ENCODE peak calls at places on chromosomes 2 and 18, in nine cellular contexts. One of them, this sample, is unnamed.

GRCh38 chr2:140873915-140874531 is 1256.8 kb downstream of the LRP1B start:
- DNase-seq in IMR-90: no peak
- DNase-seq in PC-9: no peak
- DNase-seq in HCT116: no peak
- DNase-seq in SK-N-SH: no peak
- DNase-seq in keratinocyte: no peak
- DNase-seq in neuronal stem cell: no peak
- DNase-seq in neural progenitor cell: no peak
- DNase-seq in fibroblast of lung: no peak
- DNase-seq in this sample: no peak

GRCh38 chr18:31268985-31269406 is 49.0 kb upstream of the DSG1 start:
- DNase-seq in neuronal stem cell: no peak
- DNase-seq in neural progenitor cell: no peak
- DNase-seq in IMR-90: no peak
- DNase-seq in fibroblast of lung: no peak
- DNase-seq in HCT116: no peak
- DNase-seq in SK-N-SH: no peak
- DNase-seq in keratinocyte: no peak
- DNase-seq in PC-9: no peak
- DNase-seq in this sample: peak; percentile 77

GRCh38 chr2:56248965-56249742 is 65.4 kb downstream of the CCDC85A start:
- DNase-seq in keratinocyte: no peak
- DNase-seq in neural progenitor cell: no peak
- DNase-seq in neuronal stem cell: no peak
- DNase-seq in SK-N-SH: no peak
- DNase-seq in IMR-90: no peak
- DNase-seq in fibroblast of lung: no peak
- DNase-seq in HCT116: no peak
- DNase-seq in PC-9: no peak
- DNase-seq in this sample: no peak

GRCh38 chr2:203586151-203586550 is 51.0 kb upstream of the RAPH1 start:
- DNase-seq in neuronal stem cell: no peak
- DNase-seq in IMR-90: no peak
- DNase-seq in HCT116: no peak
- DNase-seq in SK-N-SH: no peak
- DNase-seq in keratinocyte: no peak
- DNase-seq in PC-9: peak; percentile 39
- DNase-seq in neural progenitor cell: no peak
- DNase-seq in fibroblast of lung: no peak
- DNase-seq in this sample: peak; percentile 36

GRCh38 chr2:29450823-29451222 is 335.6 kb downstream of the CLIP4 start:
- DNase-seq in fibroblast of lung: no peak
- DNase-seq in IMR-90: no peak
- DNase-seq in SK-N-SH: no peak
- DNase-seq in HCT116: no peak
- DNase-seq in keratinocyte: no peak
- DNase-seq in neural progenitor cell: no peak
- DNase-seq in PC-9: no peak
- DNase-seq in neuronal stem cell: no peak
- DNase-seq in this sample: no peak

GRCh38 chr2:121036226-121036692 is 248.7 kb downstream of the TFCP2L1 start:
- DNase-seq in IMR-90: no peak
- DNase-seq in SK-N-SH: no peak
- DNase-seq in PC-9: no peak
- DNase-seq in HCT116: no peak
- DNase-seq in neural progenitor cell: no peak
- DNase-seq in neuronal stem cell: no peak
- DNase-seq in keratinocyte: no peak
- DNase-seq in fibroblast of lung: no peak
- DNase-seq in this sample: no peak

GRCh38 chr2:199749571-199749970 is 101.4 kb downstream of the FTCDNL1 start:
- DNase-seq in SK-N-SH: no peak
- DNase-seq in HCT116: no peak
- DNase-seq in neural progenitor cell: no peak
- DNase-seq in IMR-90: no peak
- DNase-seq in PC-9: no peak
- DNase-seq in keratinocyte: no peak
- DNase-seq in neuronal stem cell: no peak
- DNase-seq in fibroblast of lung: no peak
- DNase-seq in this sample: no peak

GRCh38 chr2:211468881-211469280 is 912.5 kb downstream of the CPS1 start:
- DNase-seq in neural progenitor cell: peak; percentile 56
- DNase-seq in SK-N-SH: no peak
- DNase-seq in fibroblast of lung: no peak
- DNase-seq in PC-9: no peak
- DNase-seq in IMR-90: no peak
- DNase-seq in keratinocyte: no peak
- DNase-seq in neuronal stem cell: peak; percentile 21
- DNase-seq in HCT116: no peak
- DNase-seq in this sample: no peak

GRCh38 chr2:66440011-66440542 is 5.2 kb downstream of the MEIS1 start:
- DNase-seq in IMR-90: no peak
- DNase-seq in fibroblast of lung: peak; percentile 70
- DNase-seq in PC-9: no peak
- DNase-seq in HCT116: no peak
- DNase-seq in keratinocyte: no peak
- DNase-seq in neural progenitor cell: peak; percentile 39
- DNase-seq in neuronal stem cell: no peak
- DNase-seq in SK-N-SH: no peak
- DNase-seq in this sample: no peak
- H3K4me1 ChIP-seq in IMR-90: peaks cover 2% of the 10 kb centered on the region
- H3K4me1 ChIP-seq in fibroblast of lung: no peaks in the 10 kb centered on the region
- H3K4me1 ChIP-seq in PC-9: peaks cover 13% of the 10 kb centered on the region
- H3K4me1 ChIP-seq in HCT116: no peaks in the 10 kb centered on the region
- H3K4me1 ChIP-seq in keratinocyte: peaks cover 10% of the 10 kb centered on the region
- H3K4me1 ChIP-seq in neural progenitor cell: peaks cover 72% of the 10 kb centered on the region
- H3K4me1 ChIP-seq in neuronal stem cell: peaks cover 25% of the 10 kb centered on the region
- H3K4me1 ChIP-seq in SK-N-SH: peaks cover 7% of the 10 kb centered on the region
- H3K4me1 ChIP-seq in this sample: peaks cover 42% of the 10 kb centered on the region

GRCh38 chr2:204860249-204860648 is 315.0 kb downstream of the PARD3B start:
- DNase-seq in PC-9: no peak
- DNase-seq in fibroblast of lung: peak; percentile 19
- DNase-seq in neuronal stem cell: no peak
- DNase-seq in SK-N-SH: no peak
- DNase-seq in neural progenitor cell: no peak
- DNase-seq in HCT116: no peak
- DNase-seq in IMR-90: no peak
- DNase-seq in keratinocyte: no peak
- DNase-seq in this sample: no peak
- H2AFZ ChIP-seq in PC-9: no peak overlapping the region
- H2AFZ ChIP-seq in fibroblast of lung: no peak overlapping the region
- H2AFZ ChIP-seq in neuronal stem cell: no peak overlapping the region
- H2AFZ ChIP-seq in SK-N-SH: no peak overlapping the region
- H2AFZ ChIP-seq in neural progenitor cell: no peak overlapping the region
- H2AFZ ChIP-seq in HCT116: no peak overlapping the region
- H2AFZ ChIP-seq in IMR-90: no peak overlapping the region
- H2AFZ ChIP-seq in keratinocyte: no peak overlapping the region
- H2AFZ ChIP-seq in this sample: no peak overlapping the region

GRCh38 chr2:105977807-105978206 is 216.3 kb downstream of the UXS1 start:
- DNase-seq in HCT116: no peak
- DNase-seq in neural progenitor cell: no peak
- DNase-seq in keratinocyte: no peak
- DNase-seq in SK-N-SH: no peak
- DNase-seq in PC-9: no peak
- DNase-seq in fibroblast of lung: no peak
- DNase-seq in IMR-90: no peak
- DNase-seq in neuronal stem cell: no peak
- DNase-seq in this sample: no peak
- H3K4me2 ChIP-seq in HCT116: peak overlapping the region; percentile 60
- H3K4me2 ChIP-seq in neural progenitor cell: no peak overlapping the region
- H3K4me2 ChIP-seq in keratinocyte: peak overlapping the region; percentile 10
- H3K4me2 ChIP-seq in SK-N-SH: no peak overlapping the region
- H3K4me2 ChIP-seq in PC-9: no peak overlapping the region
- H3K4me2 ChIP-seq in fibroblast of lung: no peak overlapping the region
- H3K4me2 ChIP-seq in IMR-90: no peak overlapping the region
- H3K4me2 ChIP-seq in neuronal stem cell: no peak overlapping the region
- H3K4me2 ChIP-seq in this sample: no peak overlapping the region

GRCh38 chr18:48926420-48926857 is 24.3 kb downstream of the SMAD7 start:
- DNase-seq in neural progenitor cell: no peak
- DNase-seq in neuronal stem cell: no peak
- DNase-seq in IMR-90: no peak
- DNase-seq in keratinocyte: no peak
- DNase-seq in SK-N-SH: no peak
- DNase-seq in HCT116: no peak
- DNase-seq in PC-9: no peak
- DNase-seq in fibroblast of lung: no peak
- DNase-seq in this sample: no peak

GRCh38 chr18:48922801-48923730 is 27.7 kb downstream of the SMAD7 start:
- DNase-seq in neuronal stem cell: no peak
- DNase-seq in IMR-90: peak; percentile 82
- DNase-seq in PC-9: no peak
- DNase-seq in HCT116: no peak
- DNase-seq in fibroblast of lung: peak; percentile 84
- DNase-seq in neural progenitor cell: peak; percentile 27
- DNase-seq in keratinocyte: no peak
- DNase-seq in SK-N-SH: no peak
- DNase-seq in this sample: no peak

GRCh38 chr18:48927286-48928080 is 23.3 kb downstream of the SMAD7 start:
- DNase-seq in keratinocyte: no peak
- DNase-seq in neuronal stem cell: no peak
- DNase-seq in fibroblast of lung: no peak
- DNase-seq in IMR-90: no peak
- DNase-seq in SK-N-SH: no peak
- DNase-seq in neural progenitor cell: no peak
- DNase-seq in HCT116: no peak
- DNase-seq in PC-9: no peak
- DNase-seq in this sample: peak; percentile 79

GRCh38 chr18:48923746-48924580 is 26.8 kb downstream of the SMAD7 start:
- DNase-seq in PC-9: no peak
- DNase-seq in neuronal stem cell: no peak
- DNase-seq in HCT116: no peak
- DNase-seq in neural progenitor cell: no peak
- DNase-seq in IMR-90: peak; percentile 69
- DNase-seq in SK-N-SH: no peak
- DNase-seq in keratinocyte: no peak
- DNase-seq in fibroblast of lung: peak; percentile 69
- DNase-seq in this sample: no peak

DNA sequence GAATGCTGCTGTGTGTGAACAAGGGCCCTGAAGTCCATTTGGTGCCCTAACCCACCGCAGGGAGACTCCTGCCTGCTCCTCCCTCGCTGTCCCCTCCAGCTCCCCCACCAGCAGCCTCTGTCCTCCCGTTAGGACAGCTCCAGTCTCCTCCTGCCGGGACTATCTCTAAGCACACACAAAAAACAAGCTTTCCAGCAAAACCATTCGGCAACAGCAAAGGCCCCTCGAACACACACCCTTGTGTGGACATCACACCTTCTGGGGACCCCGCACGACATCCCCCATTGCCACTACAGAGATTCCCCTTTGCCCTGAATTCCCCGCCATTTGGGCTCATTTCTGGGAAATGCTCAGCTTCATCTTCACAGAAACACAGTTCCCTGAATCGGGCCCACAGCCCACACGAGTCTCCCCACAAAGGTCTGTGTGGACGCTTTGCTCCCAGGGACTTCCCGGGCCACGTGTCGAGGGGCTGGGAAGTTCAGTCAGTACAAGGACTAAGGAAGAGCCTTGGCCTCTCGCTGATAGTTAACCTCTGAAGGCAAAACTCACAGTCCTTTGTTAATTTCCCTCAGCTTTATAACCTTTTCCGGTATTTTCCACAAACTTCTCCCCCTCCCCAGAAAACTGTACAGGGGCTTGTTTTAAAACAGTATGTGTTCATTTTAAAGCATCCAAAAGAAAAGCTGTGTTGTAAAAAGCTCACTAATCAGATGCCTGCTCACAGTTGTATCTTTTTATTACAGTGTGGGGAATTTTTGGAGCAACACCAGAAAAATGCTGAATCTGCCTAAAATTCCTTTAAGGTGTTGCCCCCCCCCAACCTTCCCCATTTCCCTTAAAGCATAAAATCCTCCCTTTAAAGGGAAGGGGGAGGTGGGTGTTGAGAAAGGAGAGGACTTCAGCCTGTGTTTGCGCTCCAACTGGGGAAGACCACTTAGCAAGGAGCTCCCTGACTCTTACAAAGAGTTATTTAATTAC is 25.9 kb downstream of the SMAD7 start:
- DNase-seq in HCT116: no peak
- DNase-seq in neuronal stem cell: no peak
- DNase-seq in SK-N-SH: no peak
- DNase-seq in PC-9: no peak
- DNase-seq in keratinocyte: no peak
- DNase-seq in IMR-90: no peak
- DNase-seq in neural progenitor cell: peak; percentile 44
- DNase-seq in fibroblast of lung: no peak
- DNase-seq in this sample: no peak
- H3K4me1 ChIP-seq in HCT116: peaks cover 41% of the 10 kb centered on the region
- H3K4me1 ChIP-seq in neuronal stem cell: peaks cover 23% of the 10 kb centered on the region
- H3K4me1 ChIP-seq in SK-N-SH: peaks cover 79% of the 10 kb centered on the region
- H3K4me1 ChIP-seq in PC-9: no peaks in the 10 kb centered on the region
- H3K4me1 ChIP-seq in keratinocyte: peaks cover 38% of the 10 kb centered on the region
- H3K4me1 ChIP-seq in IMR-90: peaks cover 60% of the 10 kb centered on the region
- H3K4me1 ChIP-seq in neural progenitor cell: peaks cover 37% of the 10 kb centered on the region
- H3K4me1 ChIP-seq in fibroblast of lung: peaks cover 54% of the 10 kb centered on the region
- H3K4me1 ChIP-seq in this sample: peaks cover 31% of the 10 kb centered on the region

GRCh38 chr18:13141209-13141608 is 77.4 kb upstream of the LDLRAD4 start:
- DNase-seq in PC-9: no peak
- DNase-seq in fibroblast of lung: no peak
- DNase-seq in SK-N-SH: no peak
- DNase-seq in neural progenitor cell: no peak
- DNase-seq in IMR-90: no peak
- DNase-seq in keratinocyte: no peak
- DNase-seq in neuronal stem cell: no peak
- DNase-seq in HCT116: no peak
- DNase-seq in this sample: no peak
- H2AFZ ChIP-seq in PC-9: no peak overlapping the region
- H2AFZ ChIP-seq in fibroblast of lung: no peak overlapping the region
- H2AFZ ChIP-seq in SK-N-SH: no peak overlapping the region
- H2AFZ ChIP-seq in neural progenitor cell: no peak overlapping the region
- H2AFZ ChIP-seq in IMR-90: no peak overlapping the region
- H2AFZ ChIP-seq in keratinocyte: no peak overlapping the region
- H2AFZ ChIP-seq in neuronal stem cell: no peak overlapping the region
- H2AFZ ChIP-seq in HCT116: no peak overlapping the region
- H2AFZ ChIP-seq in this sample: no peak overlapping the region

GRCh38 chr2:9266711-9267110 is 60.1 kb downstream of the ASAP2 start:
- DNase-seq in neural progenitor cell: no peak
- DNase-seq in HCT116: no peak
- DNase-seq in keratinocyte: no peak
- DNase-seq in IMR-90: no peak
- DNase-seq in PC-9: no peak
- DNase-seq in SK-N-SH: no peak
- DNase-seq in fibroblast of lung: peak; percentile 38
- DNase-seq in neuronal stem cell: no peak
- DNase-seq in this sample: no peak
- H3K4me2 ChIP-seq in neural progenitor cell: no peak overlapping the region
- H3K4me2 ChIP-seq in HCT116: no peak overlapping the region
- H3K4me2 ChIP-seq in keratinocyte: no peak overlapping the region
- H3K4me2 ChIP-seq in IMR-90: no peak overlapping the region
- H3K4me2 ChIP-seq in PC-9: no peak overlapping the region
- H3K4me2 ChIP-seq in SK-N-SH: no peak overlapping the region
- H3K4me2 ChIP-seq in fibroblast of lung: no peak overlapping the region
- H3K4me2 ChIP-seq in neuronal stem cell: no peak overlapping the region
- H3K4me2 ChIP-seq in this sample: no peak overlapping the region

DNA sequence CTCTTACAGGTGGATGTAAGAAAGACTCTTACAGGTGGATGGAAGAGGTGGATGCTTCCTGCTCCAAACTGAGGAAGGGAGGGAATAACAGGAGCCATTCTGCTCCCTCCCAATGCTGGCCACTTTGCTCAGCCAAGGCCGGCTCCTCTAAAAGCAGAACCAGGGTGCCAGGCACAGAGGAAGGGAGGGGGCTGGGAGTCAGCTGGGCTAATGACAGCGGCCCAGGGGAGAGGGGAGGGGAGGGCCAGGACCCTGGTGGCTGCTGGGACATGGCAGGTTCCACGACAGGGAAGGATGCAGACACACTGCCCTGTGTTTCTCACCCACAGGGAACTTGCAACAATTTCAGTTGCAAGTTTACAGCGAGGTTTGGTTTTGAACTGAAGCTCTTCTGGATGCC is 173.4 kb downstream of the ANAPC1 start:
- DNase-seq in neural progenitor cell: no peak
- DNase-seq in keratinocyte: no peak
- DNase-seq in PC-9: no peak
- DNase-seq in IMR-90: no peak
- DNase-seq in neuronal stem cell: no peak
- DNase-seq in SK-N-SH: no peak
- DNase-seq in HCT116: no peak
- DNase-seq in fibroblast of lung: no peak
- DNase-seq in this sample: no peak
- H3K4me1 ChIP-seq in neural progenitor cell: peaks cover 40% of the 10 kb centered on the region
- H3K4me1 ChIP-seq in keratinocyte: peaks cover 5% of the 10 kb centered on the region
- H3K4me1 ChIP-seq in PC-9: peaks cover 19% of the 10 kb centered on the region
- H3K4me1 ChIP-seq in IMR-90: peaks cover 2% of the 10 kb centered on the region
- H3K4me1 ChIP-seq in neuronal stem cell: peaks cover 12% of the 10 kb centered on the region
- H3K4me1 ChIP-seq in SK-N-SH: peaks cover 5% of the 10 kb centered on the region
- H3K4me1 ChIP-seq in HCT116: peaks cover 12% of the 10 kb centered on the region
- H3K4me1 ChIP-seq in fibroblast of lung: peaks cover 7% of the 10 kb centered on the region
- H3K4me1 ChIP-seq in this sample: peaks cover 1% of the 10 kb centered on the region

This sample was measured in Karpas-422.